ENCODE peak calls at places on chromosomes 5 and 9, in seven cellular contexts. S is gastrocnemius medialis, D is adrenal gland, W is HCT116, R is thyroid gland, I is transverse colon, Q is IMR-90. P is an unnamed sample.

GRCh38 chr5:107549567-107549966 is 121.2 kb downstream of the EFNA5 start:
- DNase-seq in S (no peak), D (no peak), W (no peak), R (no peak), I (no peak), Q (no peak), P (no peak)

GRCh38 chr5:126120939-126121338 is 302.3 kb upstream of the GRAMD2B start:
- DNase-seq in S (no peak), D (no peak), W (no peak), R (no peak), I (no peak), Q (no peak), P (no peak)

GRCh38 chr5:122030251-122030650 is 47.8 kb downstream of the LOX start:
- DNase-seq in S (no peak), D (no peak), W (no peak), R (no peak), I (no peak), Q (no peak), P (no peak)

GRCh38 chr9:131318211-131318610 is 28.7 kb downstream of the PLPP7 start:
- DNase-seq in S (peak; percentile 19), D (no peak), W (no peak), R (no peak), I (no peak), Q (no peak), P (no peak)

GRCh38 chr9:75105841-75106240 is 17.5 kb downstream of the OSTF1 start:
- DNase-seq in S (no peak), D (no peak), W (no peak), R (no peak), I (no peak), Q (peak; percentile 25), P (no peak)

GRCh38 chr5:168467755-168468280 is 18.5 kb upstream of the RARS1 start:
- DNase-seq in S (no peak), D (no peak), W (no peak), R (no peak), I (no peak), Q (no peak), P (no peak)

GRCh38 chr9:120474579-120475243 is 105.3 kb downstream of the CDK5RAP2 start:
- DNase-seq in S (no peak), D (no peak), W (no peak), R (no peak), I (no peak), Q (peak; percentile 22), P (no peak)

GRCh38 chr5:1312206-1312605 is 17.3 kb upstream of the TERT start:
- DNase-seq in S (no peak), D (no peak), W (no peak), R (no peak), I (no peak), Q (no peak), P (no peak)

GRCh38 chr9:32551491-32552049 is 557 bp upstream of the SMIM27 start:
- DNase-seq in S (no peak), D (peak; percentile 19), W (peak; percentile 7), R (peak; percentile 26), I (peak; percentile 47), Q (peak; percentile 36), P (no peak)

GRCh38 chr9:116181853-116182610 is 28.4 kb downstream of the PAPPA start:
- DNase-seq in S (no peak), D (no peak), W (no peak), R (no peak), I (no peak), Q (peak; percentile 51), P (no peak)

GRCh38 chr9:121529237-121529987 is 29.8 kb upstream of the GGTA1 start:
- DNase-seq in S (peak; percentile 86), D (peak; percentile 97), W (no peak), R (peak; percentile 92), I (peak; percentile 74), Q (peak; percentile 99), P (peak; percentile 51)

GRCh38 chr5:148491015-148491792 is 107.4 kb downstream of the FBXO38 start:
- DNase-seq in S (no peak), D (peak; percentile 24), W (no peak), R (no peak), I (no peak), Q (no peak), P (no peak)

GRCh38 chr9:112750767-112751058 is 153 bp downstream of the SNX30 start:
- DNase-seq in S (no peak), D (no peak), W (no peak), R (no peak), I (no peak), Q (no peak), P (no peak)

GRCh38 chr5:42870882-42871418 is 59.3 kb upstream of the SELENOP start:
- DNase-seq in S (no peak), D (no peak), W (no peak), R (no peak), I (peak; percentile 40), Q (no peak), P (no peak)

GRCh38 chr9:87875839-87876545 is 6.7 kb upstream of the SPATA31E1 start:
- DNase-seq in S (no peak), D (no peak), W (no peak), R (no peak), I (no peak), Q (no peak), P (no peak)

GRCh38 chr5:173204185-173204979 is 30.6 kb downstream of the NKX2-5 start:
- DNase-seq in S (no peak), D (no peak), W (peak; percentile 21), R (no peak), I (no peak), Q (peak; percentile 33), P (no peak)

DNA sequence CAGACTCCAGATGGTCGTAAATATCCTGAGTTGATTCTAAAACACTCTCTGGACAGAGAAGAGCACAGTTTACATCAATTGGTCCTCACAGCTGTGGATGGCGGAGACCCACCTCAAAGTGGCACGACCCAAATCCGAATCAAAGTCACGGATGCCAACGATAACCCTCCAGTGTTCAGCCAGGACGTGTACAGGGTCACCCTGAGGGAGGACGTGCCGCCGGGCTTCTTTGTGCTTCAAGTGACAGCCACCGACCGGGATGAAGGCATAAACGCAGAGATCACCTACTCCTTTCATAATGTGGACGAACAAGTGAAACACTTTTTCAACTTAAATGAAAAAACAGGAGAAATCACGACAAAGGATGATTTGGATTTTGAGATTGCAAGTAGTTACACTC is 891 bp downstream of the PCDHGB2 start:
- DNase-seq in S (no peak), D (no peak), W (no peak), R (no peak), I (no peak), Q (no peak), P (no peak)
- H3K9me3 ChIP-seq in S (peaks cover 6% of the 10 kb centered on the region), D (no peaks in the 10 kb centered on the region), W (peaks cover 5% of the 10 kb centered on the region), R (peaks cover 8% of the 10 kb centered on the region), I (peaks cover 81% of the 10 kb centered on the region), Q (peaks cover 63% of the 10 kb centered on the region), P (peaks cover 82% of the 10 kb centered on the region)

DNA sequence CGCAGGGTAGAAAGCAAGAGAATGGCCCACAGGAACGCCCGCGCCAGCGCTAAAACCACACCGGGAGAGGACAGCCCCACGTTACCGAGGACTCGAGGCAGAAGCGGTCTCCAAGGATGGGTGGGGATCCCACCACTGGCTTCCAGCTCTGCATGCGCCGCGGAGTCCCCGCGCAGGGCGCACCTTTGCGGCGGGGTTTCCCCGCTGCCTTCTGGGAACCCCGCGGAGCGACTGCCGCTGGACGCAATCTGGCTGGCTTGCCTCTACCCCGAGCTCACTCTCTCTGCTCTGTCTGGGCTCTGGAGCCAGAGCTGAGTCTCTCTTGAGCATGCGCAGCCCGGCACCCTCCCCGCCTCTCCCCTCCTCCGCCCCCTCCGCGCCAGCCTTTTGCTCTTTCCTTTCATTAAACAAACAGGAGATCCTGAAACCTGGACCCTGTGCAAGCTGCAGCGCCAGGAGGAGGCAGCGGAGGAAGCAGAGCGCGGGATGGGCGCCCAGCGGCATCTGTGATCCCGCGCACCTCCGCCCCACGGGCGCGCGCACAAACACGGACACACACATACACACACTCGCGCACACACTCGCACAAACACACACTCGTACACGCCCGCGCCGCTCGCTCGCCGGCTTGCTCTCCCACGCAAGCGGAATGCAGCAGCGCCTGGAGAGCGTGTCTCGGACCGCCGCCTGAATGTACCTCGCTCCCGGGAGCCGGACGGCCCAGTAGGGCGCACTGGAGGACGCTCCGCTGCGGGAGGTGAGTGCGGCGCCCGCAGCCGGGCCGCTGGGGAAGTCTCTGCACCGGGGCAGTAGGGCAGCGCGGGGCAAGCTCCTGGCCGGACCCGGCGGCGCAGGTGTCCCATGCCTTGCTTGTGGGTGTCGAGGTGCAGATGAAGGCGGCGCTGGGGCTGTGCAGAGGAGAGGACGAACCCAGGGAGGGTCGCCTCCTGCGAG is at the start of gene PLPPR1:
- DNase-seq in S (no peak), D (peak; percentile 45), W (no peak), R (peak; percentile 39), I (peak; percentile 54), Q (peak; percentile 3), P (no peak)
- TF ChIP-seq POLR2A in S (no peak), D (no peak), W (no peak), R (no peak), I (no peak), Q (no peak), P (no peak)

DNA sequence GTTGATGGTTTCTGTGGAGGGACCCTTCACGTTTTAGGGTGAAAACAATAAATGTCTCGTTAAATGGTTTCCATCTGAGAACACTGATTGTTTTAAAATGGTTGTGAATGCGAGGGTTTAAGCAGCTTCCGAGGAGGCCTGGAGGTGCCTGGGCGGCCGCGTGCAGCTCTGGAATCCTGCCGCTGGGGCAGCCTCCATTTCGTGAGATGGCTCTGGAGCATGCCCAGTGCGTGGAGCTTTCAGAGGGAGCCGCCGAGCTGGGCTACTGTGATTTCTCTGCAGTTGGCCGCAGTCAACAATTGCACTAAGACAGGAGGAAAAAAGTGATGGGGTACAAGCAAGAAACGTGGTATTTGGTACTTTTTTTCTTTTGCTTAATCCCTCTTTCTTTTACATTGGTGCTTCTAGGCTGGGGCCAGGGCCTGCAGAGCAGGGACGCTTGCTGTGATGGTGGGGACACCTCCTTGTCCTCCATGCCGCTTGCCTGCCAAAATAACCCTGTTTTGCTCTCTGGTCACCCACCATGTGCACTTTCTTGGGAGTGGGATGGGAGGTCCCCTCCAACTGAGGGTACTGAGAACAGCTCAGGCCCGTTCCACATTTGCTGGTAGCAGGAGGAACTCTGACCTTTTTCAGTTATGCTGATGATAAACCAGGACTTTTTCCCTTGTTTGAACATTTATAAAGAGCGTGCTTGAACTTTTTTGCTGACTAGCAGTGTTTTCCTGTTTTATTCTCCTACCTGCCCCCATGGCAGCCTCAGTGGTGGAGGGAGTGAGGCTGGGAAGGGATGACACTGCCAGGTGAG is 47.1 kb downstream of the EHMT1 start:
- DNase-seq in S (no peak), D (no peak), W (no peak), R (no peak), I (no peak), Q (no peak), P (no peak)
- TF ChIP-seq CTCF in S (no peak), D (no peak), W (no peak), R (no peak), I (peak; percentile 29), Q (peak; percentile 3), P (no peak)

GRCh38 chr5:113378081-113378480 is 56.7 kb downstream of the TSSK1B start:
- DNase-seq in S (no peak), D (no peak), W (no peak), R (no peak), I (no peak), Q (no peak), P (no peak)

GRCh38 chr5:113378960-113379541 is 55.7 kb downstream of the TSSK1B start:
- DNase-seq in S (peak; percentile 18), D (peak; percentile 43), W (peak; percentile 50), R (peak; percentile 51), I (peak; percentile 63), Q (peak; percentile 62), P (no peak)

GRCh38 chr5:113375492-113376060 is 59.2 kb downstream of the TSSK1B start:
- DNase-seq in S (no peak), D (no peak), W (no peak), R (no peak), I (no peak), Q (no peak), P (no peak)

GRCh38 chr5:113378486-113378885 is 56.3 kb downstream of the TSSK1B start:
- DNase-seq in S (no peak), D (no peak), W (no peak), R (no peak), I (no peak), Q (no peak), P (no peak)

GRCh38 chr5:113376640-113377039 is 58.1 kb downstream of the TSSK1B start:
- DNase-seq in S (no peak), D (no peak), W (no peak), R (no peak), I (no peak), Q (no peak), P (no peak)
- H3K9me3 ChIP-seq in S (no peaks in the 10 kb centered on the region), D (no peaks in the 10 kb centered on the region), W (no peaks in the 10 kb centered on the region), R (no peaks in the 10 kb centered on the region), I (no peaks in the 10 kb centered on the region), Q (no peaks in the 10 kb centered on the region), P (no peaks in the 10 kb centered on the region)